ENCODE peak calls at places on chromosomes 5 and 9, in ten cellular contexts. One of them, this sample, is unnamed.

GRCh38 chr5:115398726-115399125 is 102.3 kb upstream of the CCDC112 start:
- DNase-seq in SK-N-DZ: no peak
- DNase-seq in tibial artery: no peak
- DNase-seq in fibroblast of villous mesenchyme: peak
- DNase-seq in GM13976: no peak
- DNase-seq in OCI-LY7: no peak
- DNase-seq in neuronal stem cell: no peak
- DNase-seq in stimulated activated CD8-positive, alpha-beta memory T cell treated with anti-CD3 and anti-CD28 coated beads, Interleukin-15, amount 100 ng/mL, for 4 hours: no peak
- DNase-seq in SK-N-SH: no peak
- DNase-seq in activated CD4-positive, alpha-beta T cell treated with anti-CD3 and anti-CD28 coated beads, Interleukin-2, amount 50 U/mL, for 48 hours: no peak
- DNase-seq in this sample: no peak

GRCh38 chr5:115297043-115297442 is 589 bp upstream of the CCDC112 start:
- DNase-seq in SK-N-DZ: peak
- DNase-seq in tibial artery: no peak
- DNase-seq in fibroblast of villous mesenchyme: peak
- DNase-seq in GM13976: no peak
- DNase-seq in OCI-LY7: no peak
- DNase-seq in neuronal stem cell: no peak
- DNase-seq in stimulated activated CD8-positive, alpha-beta memory T cell treated with anti-CD3 and anti-CD28 coated beads, Interleukin-15, amount 100 ng/mL, for 4 hours: no peak
- DNase-seq in SK-N-SH: no peak
- DNase-seq in activated CD4-positive, alpha-beta T cell treated with anti-CD3 and anti-CD28 coated beads, Interleukin-2, amount 50 U/mL, for 48 hours: no peak
- DNase-seq in this sample: no peak

GRCh38 chr9:97766092-97766491 is 69.0 kb upstream of the XPA start:
- DNase-seq in SK-N-DZ: no peak
- DNase-seq in tibial artery: no peak
- DNase-seq in fibroblast of villous mesenchyme: peak
- DNase-seq in GM13976: no peak
- DNase-seq in OCI-LY7: no peak
- DNase-seq in neuronal stem cell: no peak
- DNase-seq in stimulated activated CD8-positive, alpha-beta memory T cell treated with anti-CD3 and anti-CD28 coated beads, Interleukin-15, amount 100 ng/mL, for 4 hours: no peak
- DNase-seq in SK-N-SH: no peak
- DNase-seq in activated CD4-positive, alpha-beta T cell treated with anti-CD3 and anti-CD28 coated beads, Interleukin-2, amount 50 U/mL, for 48 hours: no peak
- DNase-seq in this sample: no peak

GRCh38 chr9:124831642-124832364 is 21.5 kb upstream of the WDR38 start:
- DNase-seq in SK-N-DZ: no peak
- DNase-seq in tibial artery: no peak
- DNase-seq in fibroblast of villous mesenchyme: no peak
- DNase-seq in GM13976: no peak
- DNase-seq in OCI-LY7: no peak
- DNase-seq in neuronal stem cell: no peak
- DNase-seq in stimulated activated CD8-positive, alpha-beta memory T cell treated with anti-CD3 and anti-CD28 coated beads, Interleukin-15, amount 100 ng/mL, for 4 hours: no peak
- DNase-seq in SK-N-SH: no peak
- DNase-seq in activated CD4-positive, alpha-beta T cell treated with anti-CD3 and anti-CD28 coated beads, Interleukin-2, amount 50 U/mL, for 48 hours: no peak
- DNase-seq in this sample: no peak

GRCh38 chr5:68368280-68368679 is 152.7 kb downstream of the PIK3R1 start:
- DNase-seq in SK-N-DZ: no peak
- DNase-seq in tibial artery: no peak
- DNase-seq in fibroblast of villous mesenchyme: no peak
- DNase-seq in GM13976: no peak
- DNase-seq in OCI-LY7: no peak
- DNase-seq in neuronal stem cell: no peak
- DNase-seq in stimulated activated CD8-positive, alpha-beta memory T cell treated with anti-CD3 and anti-CD28 coated beads, Interleukin-15, amount 100 ng/mL, for 4 hours: no peak
- DNase-seq in SK-N-SH: no peak
- DNase-seq in activated CD4-positive, alpha-beta T cell treated with anti-CD3 and anti-CD28 coated beads, Interleukin-2, amount 50 U/mL, for 48 hours: no peak
- DNase-seq in this sample: no peak

GRCh38 chr9:124660341-124660801 is 110.7 kb downstream of the NR6A1 start:
- DNase-seq in SK-N-DZ: peak
- DNase-seq in tibial artery: no peak
- DNase-seq in fibroblast of villous mesenchyme: peak
- DNase-seq in GM13976: peak
- DNase-seq in OCI-LY7: peak
- DNase-seq in neuronal stem cell: peak
- DNase-seq in stimulated activated CD8-positive, alpha-beta memory T cell treated with anti-CD3 and anti-CD28 coated beads, Interleukin-15, amount 100 ng/mL, for 4 hours: no peak
- DNase-seq in SK-N-SH: peak
- DNase-seq in activated CD4-positive, alpha-beta T cell treated with anti-CD3 and anti-CD28 coated beads, Interleukin-2, amount 50 U/mL, for 48 hours: peak
- DNase-seq in this sample: peak

GRCh38 chr5:151741678-151742423 is 16.6 kb downstream of the ATOX1 start:
- DNase-seq in SK-N-DZ: no peak
- DNase-seq in tibial artery: no peak
- DNase-seq in fibroblast of villous mesenchyme: peak
- DNase-seq in GM13976: no peak
- DNase-seq in OCI-LY7: no peak
- DNase-seq in neuronal stem cell: no peak
- DNase-seq in stimulated activated CD8-positive, alpha-beta memory T cell treated with anti-CD3 and anti-CD28 coated beads, Interleukin-15, amount 100 ng/mL, for 4 hours: no peak
- DNase-seq in SK-N-SH: no peak
- DNase-seq in activated CD4-positive, alpha-beta T cell treated with anti-CD3 and anti-CD28 coated beads, Interleukin-2, amount 50 U/mL, for 48 hours: no peak
- DNase-seq in this sample: no peak

GRCh38 chr9:117224676-117225075 is 190.2 kb downstream of the ASTN2 start:
- DNase-seq in SK-N-DZ: no peak
- DNase-seq in tibial artery: no peak
- DNase-seq in fibroblast of villous mesenchyme: no peak
- DNase-seq in GM13976: no peak
- DNase-seq in OCI-LY7: no peak
- DNase-seq in neuronal stem cell: no peak
- DNase-seq in stimulated activated CD8-positive, alpha-beta memory T cell treated with anti-CD3 and anti-CD28 coated beads, Interleukin-15, amount 100 ng/mL, for 4 hours: no peak
- DNase-seq in SK-N-SH: no peak
- DNase-seq in activated CD4-positive, alpha-beta T cell treated with anti-CD3 and anti-CD28 coated beads, Interleukin-2, amount 50 U/mL, for 48 hours: no peak
- DNase-seq in this sample: no peak

GRCh38 chr9:25678846-25679360 is 659 bp upstream of the TUSC1 start:
- DNase-seq in SK-N-DZ: no peak
- DNase-seq in tibial artery: no peak
- DNase-seq in fibroblast of villous mesenchyme: no peak
- DNase-seq in GM13976: no peak
- DNase-seq in OCI-LY7: no peak
- DNase-seq in neuronal stem cell: no peak
- DNase-seq in stimulated activated CD8-positive, alpha-beta memory T cell treated with anti-CD3 and anti-CD28 coated beads, Interleukin-15, amount 100 ng/mL, for 4 hours: no peak
- DNase-seq in SK-N-SH: no peak
- DNase-seq in activated CD4-positive, alpha-beta T cell treated with anti-CD3 and anti-CD28 coated beads, Interleukin-2, amount 50 U/mL, for 48 hours: no peak
- DNase-seq in this sample: no peak

This sample was measured in ecto neural progenitor cell.